ENCODE peak calls at places on chromosomes 7 and 10, in four cellular contexts. T is CD4-positive, alpha-beta T cell; V is adrenal gland; D is astrocyte of the spinal cord. E is an unnamed sample.

GRCh38 chr7:119377-120163 is 72.8 kb upstream of the FAM20C start:
- DNase-seq in T (no peak), V (peak), D (peak), E (no peak)

GRCh38 chr10:122142652-122143237 is 128.4 kb upstream of the BTBD16 start:
- DNase-seq in V (no peak), T (no peak), D (no peak), E (peak)

GRCh38 chr7:32023353-32023752 is 46.9 kb downstream of the PDE1C start:
- DNase-seq in T (no peak), V (no peak), D (no peak), E (no peak)

GRCh38 chr7:100431286-100431735 is 1.7 kb downstream of the MEPCE start:
- DNase-seq in V (peak), T (no peak), D (no peak), E (no peak)

GRCh38 chr10:103066141-103067098 is 126.7 kb downstream of the NT5C2 start:
- DNase-seq in T (no peak), D (no peak), V (no peak), E (no peak)

GRCh38 chr10:132289439-132289838 is 18.3 kb downstream of the STK32C start:
- DNase-seq in V (no peak), T (no peak), D (no peak), E (no peak)

GRCh38 chr7:33432825-33433224 is 303.5 kb downstream of the BBS9 start:
- DNase-seq in D (peak), V (no peak), T (no peak), E (no peak)

GRCh38 chr7:32894171-32894570 is 2.6 kb upstream of the KBTBD2 start:
- DNase-seq in D (no peak), T (no peak), V (no peak), E (no peak)

GRCh38 chr10:50325449-50326188 is 74.3 kb upstream of the ASAH2 start:
- DNase-seq in V (peak), D (peak), T (no peak), E (peak)

GRCh38 chr7:138679793-138680192 is 21.4 kb downstream of the SVOPL start:
- DNase-seq in V (no peak), D (no peak), T (no peak), E (no peak)

GRCh38 chr7:26101471-26102151 is 50.4 kb upstream of the NFE2L3 start:
- DNase-seq in D (no peak), T (no peak), V (peak), E (peak)

GRCh38 chr10:122147731-122148130 is 123.4 kb upstream of the BTBD16 start:
- DNase-seq in D (peak), V (no peak), T (no peak), E (no peak)

GRCh38 chr7:5397657-5398237 is 25.9 kb downstream of the TNRC18 start:
- DNase-seq in D (no peak), V (no peak), T (no peak), E (no peak)

GRCh38 chr7:150897502-150898474 is 45.5 kb downstream of the AOC1 start:
- DNase-seq in D (no peak), V (no peak), T (no peak), E (peak)

GRCh38 chr7:108093903-108094302 is 36.3 kb downstream of the LAMB4 start:
- DNase-seq in D (no peak), T (no peak), V (no peak), E (no peak)

GRCh38 chr10:21860718-21861117 is 142.8 kb downstream of the DNAJC1 start:
- DNase-seq in T (no peak), D (peak), V (no peak), E (no peak)

GRCh38 chr10:3418041-3418760 is 245.6 kb upstream of the PITRM1 start:
- DNase-seq in D (no peak), V (no peak), T (no peak), E (no peak)

GRCh38 chr7:23470290-23471089 is at the start of gene IGF2BP3:
- DNase-seq in D (peak), V (no peak), T (no peak), E (peak)

GRCh38 chr10:117216028-117216427 is 18.7 kb downstream of the KCNK18 start:
- DNase-seq in T (no peak), D (no peak), V (no peak), E (no peak)

GRCh38 chr7:76407718-76408117 is 1.8 kb downstream of the SSC4D start:
- DNase-seq in T (no peak), V (no peak), D (no peak), E (no peak)

GRCh38 chr7:139574618-139575337 is 51.3 kb downstream of the CLEC2L start:
- DNase-seq in T (no peak), D (no peak), V (no peak), E (no peak)

GRCh38 chr10:30803901-30804322 is 174.4 kb upstream of the LYZL2 start:
- DNase-seq in V (peak), D (peak), T (no peak), E (no peak)

GRCh38 chr7:136894789-136895188 is 26.3 kb downstream of the CHRM2 start:
- DNase-seq in V (no peak), T (no peak), D (no peak), E (no peak)

GRCh38 chr7:20200361-20200760 is 16.8 kb downstream of the MACC1 start:
- DNase-seq in V (no peak), T (no peak), D (no peak), E (no peak)

GRCh38 chr7:120272896-120273475 is at the start of gene KCND2:
- DNase-seq in T (no peak), D (no peak), V (no peak), E (no peak)

GRCh38 chr7:151783958-151784575 is 92.8 kb downstream of the PRKAG2 start:
- DNase-seq in D (no peak), T (no peak), V (no peak), E (no peak)

GRCh38 chr10:43944742-43945730 is 296.4 kb upstream of the ZNF32 start:
- DNase-seq in T (no peak), D (no peak), V (no peak), E (no peak)

GRCh38 chr10:5387169-5387568 is 17.5 kb downstream of the TUBAL3 start:
- DNase-seq in D (no peak), T (no peak), V (no peak), E (no peak)

GRCh38 chr7:127362364-127363027 is 30.0 kb downstream of the ZNF800 start:
- DNase-seq in T (no peak), V (no peak), D (no peak), E (no peak)

DNA sequence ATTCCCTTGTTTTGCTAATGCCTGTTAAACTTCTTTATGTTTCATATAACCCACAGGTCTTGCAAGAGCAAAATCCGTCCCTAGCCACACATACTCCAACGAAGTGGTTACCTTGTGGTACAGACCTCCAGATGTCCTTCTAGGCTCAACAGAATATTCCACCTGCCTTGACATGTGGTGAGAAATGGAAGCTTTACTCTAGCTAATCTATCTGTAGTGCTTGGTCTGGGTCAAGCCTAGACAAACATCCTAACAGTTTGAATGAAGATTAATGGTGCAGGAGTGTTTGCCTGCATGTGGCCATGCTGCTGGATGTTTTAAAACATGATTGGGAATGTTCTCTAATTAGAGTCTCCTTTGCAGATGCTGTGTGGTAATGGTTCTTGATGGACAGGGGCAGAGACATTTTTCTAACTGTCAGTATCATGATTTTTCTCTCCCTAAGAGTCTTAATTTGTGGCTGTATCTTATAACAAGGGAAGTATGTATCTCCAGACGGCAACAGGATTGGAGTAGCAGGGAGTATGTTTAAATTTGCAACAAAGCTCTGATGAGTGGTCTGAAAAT is 308.5 kb upstream of the FZD1 start:
- DNase-seq in D (no peak), V (no peak), T (no peak), E (no peak)
- TF ChIP-seq CTCF in D (no peak), V (no peak), T (no peak), E (no peak)

DNA sequence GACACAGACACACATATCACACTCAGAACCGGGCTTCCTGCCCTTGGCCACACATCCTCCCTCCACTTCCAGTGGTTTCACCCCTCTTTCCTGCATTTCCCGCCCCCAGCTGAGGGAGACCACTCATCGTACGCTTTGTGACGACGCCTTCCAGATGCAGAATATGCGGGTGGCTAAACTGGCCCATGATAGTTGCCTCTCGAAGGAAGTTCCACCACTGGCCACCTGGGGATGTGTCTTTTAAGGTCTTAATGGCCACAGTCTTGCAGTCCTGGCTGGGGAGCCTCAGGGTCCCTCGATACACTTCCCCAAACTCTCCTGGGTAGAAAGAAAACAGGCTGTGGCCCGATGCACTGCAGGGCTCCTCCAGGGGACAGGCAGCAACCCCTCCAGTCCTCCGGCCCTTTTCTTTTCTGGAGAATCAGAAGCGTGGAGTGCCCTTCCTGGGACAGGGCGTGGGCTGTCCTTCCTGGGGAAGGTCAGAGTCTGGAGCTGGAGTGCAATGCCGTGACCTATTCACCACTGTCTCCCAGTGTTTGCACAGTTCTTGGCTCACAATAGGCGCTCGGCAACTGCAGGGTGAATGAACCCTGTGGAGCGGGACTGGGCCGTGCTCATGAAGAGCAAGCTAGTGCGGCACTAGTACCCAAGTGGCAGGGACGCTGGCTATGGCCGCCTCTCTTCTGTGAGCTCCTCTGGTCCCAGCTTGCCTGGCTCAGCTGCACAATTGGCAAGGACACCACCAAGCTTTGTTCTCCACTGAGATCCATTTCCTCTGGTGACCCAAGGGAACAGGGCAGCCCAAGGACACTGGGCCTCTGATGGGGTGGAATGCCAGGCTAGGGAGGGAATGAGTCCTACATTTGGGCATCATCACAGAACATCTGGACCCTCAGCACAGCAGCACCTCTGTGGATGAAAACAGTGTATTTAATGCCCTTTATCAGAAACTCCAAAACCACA is 13.2 kb downstream of the EPHA1 start:
- DNase-seq in T (no peak), V (peak), D (no peak), E (no peak)
- TF ChIP-seq CTCF in T (no peak), V (no peak), D (peak), E (no peak)

DNA sequence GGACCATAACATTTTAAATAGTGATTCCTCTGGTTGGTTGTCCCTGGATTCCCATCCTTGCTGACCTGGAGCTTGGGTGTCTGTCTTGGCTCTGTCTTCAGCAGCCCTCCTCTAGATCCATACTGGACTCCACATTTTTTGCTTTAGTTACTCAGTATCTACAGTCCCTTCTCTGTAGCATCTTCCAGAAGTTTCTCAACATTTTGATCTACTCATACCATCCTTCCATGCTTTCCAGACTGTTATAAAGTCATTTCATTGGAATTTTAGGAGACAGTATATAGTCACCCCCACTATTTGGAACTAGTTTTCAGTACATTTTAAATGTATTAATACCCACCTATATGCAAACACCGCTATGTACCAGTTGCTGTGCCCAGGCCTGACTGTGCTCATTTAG is 25.8 kb downstream of the APBB1IP start:
- DNase-seq in T (no peak), D (no peak), V (no peak), E (no peak)
- TF ChIP-seq CTCF in T (no peak), D (no peak), V (no peak), E (no peak)

GRCh38 chr10:119355930-119356329 is 148.6 kb downstream of the GRK5 start:
- DNase-seq in D (no peak), V (no peak), T (no peak), E (no peak)
- TF ChIP-seq CTCF in D (peak), V (peak), T (peak), E (peak)

GRCh38 chr7:29309041-29309860 is 114.7 kb downstream of the CHN2 start:
- DNase-seq in T (no peak), D (no peak), V (peak), E (peak)
- TF ChIP-seq CTCF in T (no peak), D (peak), V (peak), E (no peak)

DNA sequence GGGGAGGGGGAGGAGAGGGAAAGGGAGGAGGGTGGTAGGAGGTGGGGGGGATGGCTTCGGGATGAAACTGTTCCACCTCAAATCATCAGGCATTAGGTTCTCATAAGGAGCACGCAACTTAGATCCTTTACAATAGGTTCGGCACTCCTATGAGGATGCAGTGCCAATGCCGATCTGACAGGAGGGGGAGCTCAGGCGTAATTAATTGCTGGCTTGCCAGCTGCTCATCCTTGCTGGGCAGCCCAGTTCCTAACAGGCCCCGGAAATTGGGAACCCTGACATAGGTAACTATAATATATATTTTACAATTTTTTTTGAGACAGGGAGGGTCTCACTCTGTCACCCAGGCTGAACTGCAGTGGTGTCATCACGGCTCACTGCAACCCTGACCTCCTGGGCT is 118.8 kb upstream of the SFMBT2 start:
- DNase-seq in D (no peak), T (no peak), V (no peak), E (peak)
- TF ChIP-seq CTCF in D (peak), T (no peak), V (no peak), E (no peak)

DNA sequence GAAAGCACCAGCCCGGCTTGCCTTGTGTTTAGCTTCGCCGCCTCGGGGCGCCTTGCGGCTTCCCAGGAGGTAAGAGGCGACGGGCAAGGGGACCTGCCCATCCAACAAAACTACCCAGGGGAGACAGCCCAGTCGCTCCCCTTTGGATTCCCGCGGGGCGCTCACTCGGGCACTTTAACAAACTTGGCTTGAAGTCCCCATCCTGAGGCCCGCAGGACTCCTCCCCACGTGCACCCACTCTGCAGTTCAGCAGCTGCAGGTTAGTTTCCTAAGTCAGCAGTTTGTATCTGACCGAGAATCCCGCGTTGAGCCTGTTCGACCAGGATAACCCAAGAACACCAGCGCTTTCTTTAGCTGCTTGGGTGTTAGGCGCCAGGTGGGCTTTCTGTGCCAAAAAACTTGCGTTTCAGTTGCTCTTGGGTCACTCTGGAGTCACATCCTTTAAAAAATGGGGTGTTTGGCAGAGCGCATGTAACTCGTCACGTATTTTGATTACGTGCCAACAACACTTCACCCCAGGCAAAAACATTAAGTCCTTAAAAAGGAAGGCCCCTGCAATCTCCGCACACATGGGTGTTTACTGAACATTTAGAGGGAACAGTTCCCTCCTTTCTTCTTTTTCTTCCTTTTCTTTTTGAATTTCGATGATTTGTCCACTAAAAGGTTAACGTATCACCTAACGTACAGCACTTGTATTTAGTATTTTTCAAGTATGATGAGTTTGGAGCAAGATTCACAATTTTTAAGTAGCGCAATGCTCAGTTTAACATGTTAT is 876 bp downstream of the DNAH11 start:
- DNase-seq in V (peak), D (peak), T (no peak), E (peak)
- TF ChIP-seq CTCF in V (no peak), D (no peak), T (no peak), E (no peak)

GRCh38 chr10:16909271-16909767 is 92.1 kb upstream of the RSU1 start:
- DNase-seq in V (no peak), D (no peak), T (no peak), E (no peak)
- TF ChIP-seq CTCF in V (no peak), D (no peak), T (no peak), E (no peak)

GRCh38 chr10:29056729-29057128 is 232.1 kb upstream of the LYZL1 start:
- DNase-seq in V (no peak), T (no peak), D (no peak), E (no peak)
- TF ChIP-seq CTCF in V (no peak), T (no peak), D (no peak), E (no peak)

GRCh38 chr7:44256459-44256858 is 55.7 kb downstream of the YKT6 start:
- DNase-seq in T (no peak), D (no peak), V (no peak), E (no peak)
- TF ChIP-seq CTCF in T (no peak), D (no peak), V (no peak), E (no peak)